ENCODE peak calls at places on chromosomes 6 and 20, in ten cellular contexts. W is GM10248; D is mucosa of descending colon; P is HT-29; I is cardiac fibroblast; U is HEK293T; X is NCI-H69; Y is pancreas; K is A549; E is activated CD4-positive, alpha-beta T cell treated with anti-CD3 and anti-CD28 coated beads for 36 hours. J is an unnamed sample.

GRCh38 chr20:13610205-13610604 is 28.5 kb downstream of the TASP1 start:
- DNase-seq in W (no peak), D (no peak), P (no peak), I (peak), U (no peak), X (peak), Y (no peak), K (peak), E (peak), J (no peak)

GRCh38 chr20:35695245-35695749 is 3.9 kb downstream of the NFS1 start:
- DNase-seq in W (no peak), D (no peak), P (no peak), I (no peak), U (no peak), X (no peak), Y (no peak), K (no peak), E (no peak), J (no peak)

GRCh38 chr6:55705381-55705780 is 126.4 kb upstream of the HMGCLL1 start:
- DNase-seq in W (no peak), D (no peak), P (no peak), I (no peak), U (no peak), X (no peak), Y (no peak), K (no peak), E (no peak), J (no peak)

GRCh38 chr6:41846666-41847237 is 48.4 kb downstream of the USP49 start:
- DNase-seq in W (peak), D (no peak), P (peak), I (peak), U (peak), X (peak), Y (peak), K (peak), E (peak), J (no peak)

GRCh38 chr6:53048431-53049195 is 16.6 kb upstream of the FBXO9 start:
- DNase-seq in W (no peak), D (no peak), P (peak), I (peak), U (no peak), X (no peak), Y (no peak), K (no peak), E (no peak), J (no peak)

GRCh38 chr6:17980329-17980728 is 7.1 kb downstream of the KIF13A start:
- DNase-seq in W (no peak), D (no peak), P (no peak), I (no peak), U (no peak), X (no peak), Y (no peak), K (no peak), E (no peak), J (no peak)

GRCh38 chr6:142885182-142885867 is 59.7 kb downstream of the HIVEP2 start:
- DNase-seq in W (peak), D (no peak), P (peak), I (peak), U (peak), X (no peak), Y (peak), K (peak), E (peak), J (no peak)

GRCh38 chr6:501891-502601 is 110.5 kb downstream of the IRF4 start:
- DNase-seq in W (peak), D (no peak), P (peak), I (no peak), U (no peak), X (no peak), Y (no peak), K (no peak), E (peak), J (no peak)

GRCh38 chr20:59820204-59821041 is 113.0 kb downstream of the SYCP2 start:
- DNase-seq in W (no peak), D (no peak), P (peak), I (no peak), U (no peak), X (peak), Y (no peak), K (no peak), E (no peak), J (no peak)

GRCh38 chr20:6055161-6055783 is 1.4 kb upstream of the LRRN4 start:
- DNase-seq in W (no peak), D (no peak), P (peak), I (no peak), U (no peak), X (no peak), Y (no peak), K (no peak), E (no peak), J (no peak)

GRCh38 chr6:25872804-25873203 is 1.2 kb downstream of the SLC17A3 start:
- DNase-seq in W (no peak), D (no peak), P (no peak), I (no peak), U (no peak), X (no peak), Y (no peak), K (no peak), E (peak), J (no peak)

GRCh38 chr6:36227379-36228344 is 31.1 kb downstream of the BRPF3 start:
- DNase-seq in W (no peak), D (no peak), P (peak), I (no peak), U (no peak), X (peak), Y (no peak), K (no peak), E (no peak), J (no peak)

GRCh38 chr6:50785921-50786320 is 32.8 kb upstream of the TFAP2B start:
- DNase-seq in W (no peak), D (no peak), P (no peak), I (no peak), U (no peak), X (no peak), Y (no peak), K (no peak), E (no peak), J (no peak)

GRCh38 chr20:59403261-59403961 is 103.0 kb downstream of the EDN3 start:
- DNase-seq in W (peak), D (peak), P (peak), I (no peak), U (peak), X (peak), Y (peak), K (peak), E (peak), J (peak)

GRCh38 chr20:33668087-33668790 is 1.5 kb downstream of the ACTL10 start:
- DNase-seq in W (peak), D (peak), P (no peak), I (no peak), U (peak), X (no peak), Y (peak), K (peak), E (peak), J (peak)